ENCODE peak calls at places on chromosomes 7 and 10, in six cellular contexts. One of them, this sample, is unnamed.

GRCh38 chr7:140591178-140591902 is 49.3 kb downstream of the DENND2A start:
- DNase-seq in WTC11: no peak
- DNase-seq in HepG2: no peak
- DNase-seq in HCT116: no peak
- DNase-seq in GM12878: no peak
- DNase-seq in K562: no peak
- DNase-seq in this sample: no peak

GRCh38 chr7:46763348-46763747 is 818.6 kb downstream of the TNS3 start:
- DNase-seq in WTC11: no peak
- DNase-seq in HepG2: no peak
- DNase-seq in HCT116: no peak
- DNase-seq in GM12878: no peak
- DNase-seq in K562: no peak
- DNase-seq in this sample: no peak

GRCh38 chr7:108503112-108504026 is 22.6 kb downstream of the PNPLA8 start:
- DNase-seq in WTC11: no peak
- DNase-seq in HepG2: no peak
- DNase-seq in HCT116: no peak
- DNase-seq in GM12878: peak
- DNase-seq in K562: no peak
- DNase-seq in this sample: no peak

GRCh38 chr10:120987359-120987758 is 136.2 kb downstream of the WDR11 start:
- DNase-seq in WTC11: no peak
- DNase-seq in HepG2: no peak
- DNase-seq in HCT116: no peak
- DNase-seq in GM12878: no peak
- DNase-seq in K562: no peak
- DNase-seq in this sample: no peak

GRCh38 chr7:47247132-47247531 is 334.8 kb downstream of the TNS3 start:
- DNase-seq in WTC11: no peak
- DNase-seq in HepG2: no peak
- DNase-seq in HCT116: no peak
- DNase-seq in GM12878: no peak
- DNase-seq in K562: no peak
- DNase-seq in this sample: no peak

GRCh38 chr10:77504870-77505257 is 132.7 kb downstream of the KCNMA1 start:
- DNase-seq in WTC11: no peak
- DNase-seq in HepG2: no peak
- DNase-seq in HCT116: peak
- DNase-seq in GM12878: no peak
- DNase-seq in K562: no peak
- DNase-seq in this sample: no peak

GRCh38 chr10:49593998-49594397 is 16.1 kb upstream of the SLC18A3 start:
- DNase-seq in WTC11: no peak
- DNase-seq in HepG2: no peak
- DNase-seq in HCT116: no peak
- DNase-seq in GM12878: no peak
- DNase-seq in K562: peak
- DNase-seq in this sample: no peak

GRCh38 chr10:103548581-103549348 is 55.3 kb downstream of the NEURL1 start:
- DNase-seq in WTC11: peak
- DNase-seq in HepG2: no peak
- DNase-seq in HCT116: no peak
- DNase-seq in GM12878: no peak
- DNase-seq in K562: no peak
- DNase-seq in this sample: no peak

GRCh38 chr7:142925413-142925812 is 8.1 kb downstream of the TRPV5 start:
- DNase-seq in WTC11: peak
- DNase-seq in HepG2: no peak
- DNase-seq in HCT116: no peak
- DNase-seq in GM12878: no peak
- DNase-seq in K562: peak
- DNase-seq in this sample: peak

GRCh38 chr7:30660331-30661255 is 21.7 kb downstream of the CRHR2 start:
- DNase-seq in WTC11: no peak
- DNase-seq in HepG2: no peak
- DNase-seq in HCT116: no peak
- DNase-seq in GM12878: no peak
- DNase-seq in K562: no peak
- DNase-seq in this sample: no peak

GRCh38 chr7:104548861-104549260 is 220.5 kb downstream of the LHFPL3 start:
- DNase-seq in WTC11: no peak
- DNase-seq in HepG2: no peak
- DNase-seq in HCT116: peak
- DNase-seq in GM12878: no peak
- DNase-seq in K562: no peak
- DNase-seq in this sample: no peak

GRCh38 chr7:95545007-95545615 is 51.2 kb downstream of the PDK4 start:
- DNase-seq in WTC11: no peak
- DNase-seq in HepG2: peak
- DNase-seq in HCT116: peak
- DNase-seq in GM12878: no peak
- DNase-seq in K562: no peak
- DNase-seq in this sample: no peak

GRCh38 chr10:35423505-35424306 is 87.4 kb downstream of the CCNY start:
- DNase-seq in WTC11: no peak
- DNase-seq in HepG2: no peak
- DNase-seq in HCT116: no peak
- DNase-seq in GM12878: no peak
- DNase-seq in K562: no peak
- DNase-seq in this sample: no peak

GRCh38 chr10:72665925-72666324 is 26.0 kb upstream of the MCU start:
- DNase-seq in WTC11: no peak
- DNase-seq in HepG2: no peak
- DNase-seq in HCT116: no peak
- DNase-seq in GM12878: no peak
- DNase-seq in K562: no peak
- DNase-seq in this sample: no peak

GRCh38 chr10:70579234-70580002 is 23.1 kb downstream of the PRF1 start:
- DNase-seq in WTC11: no peak
- DNase-seq in HepG2: no peak
- DNase-seq in HCT116: peak
- DNase-seq in GM12878: peak
- DNase-seq in K562: peak
- DNase-seq in this sample: no peak

GRCh38 chr10:70575486-70575873 is 27.1 kb downstream of the PRF1 start:
- DNase-seq in WTC11: no peak
- DNase-seq in HepG2: no peak
- DNase-seq in HCT116: no peak
- DNase-seq in GM12878: no peak
- DNase-seq in K562: no peak
- DNase-seq in this sample: no peak

GRCh38 chr10:70576803-70577517 is 25.6 kb downstream of the PRF1 start:
- DNase-seq in WTC11: no peak
- DNase-seq in HepG2: no peak
- DNase-seq in HCT116: no peak
- DNase-seq in GM12878: no peak
- DNase-seq in K562: no peak
- DNase-seq in this sample: no peak

GRCh38 chr10:70575874-70576802 is 26.4 kb downstream of the PRF1 start:
- DNase-seq in WTC11: no peak
- DNase-seq in HepG2: peak
- DNase-seq in HCT116: peak
- DNase-seq in GM12878: peak
- DNase-seq in K562: peak
- DNase-seq in this sample: no peak

GRCh38 chr10:70578371-70578947 is 24.1 kb downstream of the PRF1 start:
- DNase-seq in WTC11: no peak
- DNase-seq in HepG2: peak
- DNase-seq in HCT116: peak
- DNase-seq in GM12878: peak
- DNase-seq in K562: no peak
- DNase-seq in this sample: no peak
- TF ChIP-seq ATF3 in WTC11: no peak
- TF ChIP-seq ATF3 in HepG2: no peak
- TF ChIP-seq ATF3 in HCT116: no peak
- TF ChIP-seq ATF3 in GM12878: no peak
- TF ChIP-seq ATF3 in K562: no peak
- TF ChIP-seq ATF3 in this sample: no peak

GRCh38 chr10:101818958-101819633 is 852 bp upstream of the OGA start:
- DNase-seq in WTC11: peak
- DNase-seq in HepG2: peak
- DNase-seq in HCT116: no peak
- DNase-seq in GM12878: no peak
- DNase-seq in K562: peak
- DNase-seq in this sample: no peak

GRCh38 chr10:101816913-101817541 is 1.2 kb downstream of the OGA start:
- DNase-seq in WTC11: no peak
- DNase-seq in HepG2: no peak
- DNase-seq in HCT116: no peak
- DNase-seq in GM12878: no peak
- DNase-seq in K562: no peak
- DNase-seq in this sample: no peak

GRCh38 chr10:101818119-101818957 is at the start of gene OGA:
- DNase-seq in WTC11: peak
- DNase-seq in HepG2: peak
- DNase-seq in HCT116: peak
- DNase-seq in GM12878: peak
- DNase-seq in K562: peak
- DNase-seq in this sample: peak

GRCh38 chr10:101816375-101816773 is 1.9 kb downstream of the OGA start:
- DNase-seq in WTC11: no peak
- DNase-seq in HepG2: no peak
- DNase-seq in HCT116: no peak
- DNase-seq in GM12878: no peak
- DNase-seq in K562: no peak
- DNase-seq in this sample: no peak

DNA sequence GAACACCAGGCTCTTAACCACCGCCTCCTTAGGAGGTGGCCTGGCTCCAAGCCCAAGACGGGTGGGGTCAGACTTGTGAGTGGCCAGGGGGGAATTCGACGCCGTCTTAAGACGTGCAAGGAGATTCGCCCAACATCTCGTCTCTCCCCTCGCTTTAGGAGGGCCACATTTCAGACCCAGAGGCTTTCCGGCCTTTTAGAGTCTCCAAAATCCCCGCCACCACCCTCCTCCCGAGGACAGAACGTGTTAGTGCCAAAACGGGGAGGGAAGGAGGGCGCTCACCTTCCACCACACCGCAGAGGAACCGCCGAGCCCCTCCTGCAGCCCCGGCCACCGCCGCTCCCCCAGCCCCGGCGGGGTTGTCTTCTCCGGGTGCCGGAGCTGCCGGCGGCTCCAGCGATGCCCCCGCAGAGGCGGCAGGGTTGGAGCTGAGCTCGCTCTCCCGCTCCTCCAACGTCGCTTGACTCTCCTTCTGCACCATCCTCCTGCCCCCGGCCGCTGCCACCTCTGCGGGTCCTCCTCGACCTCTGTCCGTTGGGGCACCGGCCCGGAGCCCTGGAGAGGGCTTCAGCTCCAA is 614 bp downstream of the OGA start:
- DNase-seq in WTC11: no peak
- DNase-seq in HepG2: no peak
- DNase-seq in HCT116: peak
- DNase-seq in GM12878: no peak
- DNase-seq in K562: peak
- DNase-seq in this sample: no peak
- TF ChIP-seq ATF3 in WTC11: no peak
- TF ChIP-seq ATF3 in HepG2: no peak
- TF ChIP-seq ATF3 in HCT116: no peak
- TF ChIP-seq ATF3 in GM12878: no peak
- TF ChIP-seq ATF3 in K562: no peak
- TF ChIP-seq ATF3 in this sample: no peak

GRCh38 chr10:13629116-13629515 is 42.4 kb downstream of the PRPF18 start:
- DNase-seq in WTC11: no peak
- DNase-seq in HepG2: no peak
- DNase-seq in HCT116: no peak
- DNase-seq in GM12878: no peak
- DNase-seq in K562: no peak
- DNase-seq in this sample: no peak

GRCh38 chr10:13628661-13629060 is 41.9 kb downstream of the PRPF18 start:
- DNase-seq in WTC11: no peak
- DNase-seq in HepG2: no peak
- DNase-seq in HCT116: no peak
- DNase-seq in GM12878: no peak
- DNase-seq in K562: no peak
- DNase-seq in this sample: no peak

GRCh38 chr10:13630231-13630630 is 43.5 kb downstream of the PRPF18 start:
- DNase-seq in WTC11: no peak
- DNase-seq in HepG2: no peak
- DNase-seq in HCT116: no peak
- DNase-seq in GM12878: no peak
- DNase-seq in K562: no peak
- DNase-seq in this sample: no peak

GRCh38 chr10:13624630-13625029 is 37.9 kb downstream of the PRPF18 start:
- DNase-seq in WTC11: no peak
- DNase-seq in HepG2: no peak
- DNase-seq in HCT116: no peak
- DNase-seq in GM12878: no peak
- DNase-seq in K562: no peak
- DNase-seq in this sample: no peak

DNA sequence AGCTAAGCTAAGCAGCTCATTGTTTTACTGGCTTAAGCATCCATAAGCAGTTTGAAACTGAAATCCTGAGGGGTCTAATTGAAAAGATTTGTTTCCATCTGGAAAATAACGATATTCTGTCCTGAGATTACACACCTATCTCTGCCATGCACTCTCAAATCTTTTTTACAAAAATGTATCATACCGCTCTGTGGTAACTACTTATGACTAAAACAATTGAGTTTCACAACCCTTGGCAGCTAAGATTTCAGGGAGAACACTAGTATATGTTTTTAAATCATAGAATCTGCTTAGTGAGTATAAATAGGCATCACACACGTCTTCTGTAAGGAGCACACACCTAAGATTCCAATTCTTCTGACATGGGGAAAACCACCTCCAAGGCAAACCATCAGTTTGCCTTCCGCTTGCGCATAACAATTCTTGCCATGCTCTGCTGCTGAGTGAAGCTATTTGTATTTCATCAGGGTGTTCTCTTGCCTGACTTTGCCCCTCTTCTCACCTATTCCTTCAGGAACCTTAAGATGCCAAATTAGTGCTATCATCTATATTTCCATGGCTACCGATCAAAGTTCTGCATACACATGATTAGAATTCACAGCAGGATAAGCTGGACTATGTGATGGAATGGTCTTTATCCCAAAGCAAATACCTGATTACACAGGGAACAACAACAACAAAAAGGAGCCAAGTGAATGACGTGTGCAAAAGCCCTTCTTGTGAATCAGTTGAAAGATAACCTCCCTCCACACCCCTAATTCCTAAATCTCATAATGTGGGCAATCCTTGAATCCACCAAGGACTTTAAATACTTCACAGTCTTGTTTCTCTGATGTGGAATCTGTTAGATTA is 40.9 kb downstream of the PRPF18 start:
- DNase-seq in WTC11: no peak
- DNase-seq in HepG2: no peak
- DNase-seq in HCT116: no peak
- DNase-seq in GM12878: no peak
- DNase-seq in K562: no peak
- DNase-seq in this sample: no peak
- TF ChIP-seq ATF3 in WTC11: no peak
- TF ChIP-seq ATF3 in HepG2: no peak
- TF ChIP-seq ATF3 in HCT116: no peak
- TF ChIP-seq ATF3 in GM12878: no peak
- TF ChIP-seq ATF3 in K562: no peak
- TF ChIP-seq ATF3 in this sample: no peak

DNA sequence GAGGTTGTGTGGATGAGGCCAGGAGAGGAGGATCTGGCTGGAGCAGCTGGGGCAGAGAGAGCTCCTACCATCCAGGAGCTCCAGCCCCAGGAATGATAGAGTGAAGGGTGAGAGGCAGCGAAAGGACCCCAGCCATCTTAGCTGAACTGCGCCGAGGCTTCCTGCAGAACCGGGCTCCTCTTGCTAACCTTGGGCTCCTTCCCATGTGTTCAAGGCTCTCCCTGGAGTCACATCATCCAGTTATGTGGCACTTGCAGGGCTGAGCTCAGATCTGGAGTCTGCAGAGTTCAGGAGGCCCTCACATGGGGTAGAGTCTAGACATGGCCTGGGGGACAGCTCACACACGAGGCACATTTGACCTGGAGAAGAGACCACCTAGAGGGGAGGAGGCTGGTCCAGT is 225.0 kb upstream of the ZNF32 start:
- DNase-seq in WTC11: no peak
- DNase-seq in HepG2: no peak
- DNase-seq in HCT116: no peak
- DNase-seq in GM12878: no peak
- DNase-seq in K562: no peak
- DNase-seq in this sample: no peak
- TF ChIP-seq ATF3 in WTC11: no peak
- TF ChIP-seq ATF3 in HepG2: no peak
- TF ChIP-seq ATF3 in HCT116: no peak
- TF ChIP-seq ATF3 in GM12878: no peak
- TF ChIP-seq ATF3 in K562: no peak
- TF ChIP-seq ATF3 in this sample: no peak